ENCODE peak calls at places on chromosomes 13 and 19, in four cellular contexts. W is uterus, S is tibial artery, R is sigmoid colon. Z is an unnamed sample.

GRCh38 chr13:20633802-20634201 is 66.8 kb downstream of the IFT88 start:
- DNase-seq in S (no peak), W (no peak), R (no peak), Z (no peak)

GRCh38 chr19:35166100-35167063 is 11.8 kb downstream of the FXYD5 start:
- DNase-seq in W (no peak), S (no peak), R (peak), Z (no peak)

GRCh38 chr13:95002968-95003813 is 290.8 kb upstream of the SOX21 start:
- DNase-seq in S (no peak), W (no peak), R (no peak), Z (no peak)

GRCh38 chr13:21637296-21637695 is 33.3 kb upstream of the MICU2 start:
- DNase-seq in R (no peak), S (no peak), W (no peak), Z (peak)

GRCh38 chr13:76884167-76884566 is 2.0 kb downstream of the KCTD12 start:
- DNase-seq in S (peak), R (peak), W (peak), Z (peak)

GRCh38 chr19:54459282-54460229 is 4.0 kb downstream of the LENG9 start:
- DNase-seq in R (no peak), W (no peak), S (no peak), Z (peak)

GRCh38 chr19:11551603-11552235 is 7.3 kb downstream of the ELOF1 start:
- DNase-seq in W (peak), R (peak), S (peak), Z (peak)

GRCh38 chr19:1452802-1453524 is 3.0 kb downstream of the APC2 start:
- DNase-seq in R (no peak), W (no peak), S (no peak), Z (no peak)

GRCh38 chr13:48775804-48776203 is 122.1 kb downstream of the CYSLTR2 start:
- DNase-seq in R (no peak), W (no peak), S (no peak), Z (no peak)

GRCh38 chr19:47363758-47364529 is 14.8 kb downstream of the DHX34 start:
- DNase-seq in R (no peak), S (no peak), W (no peak), Z (no peak)

GRCh38 chr19:2820112-2820702 is 539 bp downstream of the ZNF554 start:
- DNase-seq in R (no peak), W (peak), S (no peak), Z (no peak)

GRCh38 chr19:41350735-41351338 is 2.9 kb downstream of the TGFB1 start:
- DNase-seq in R (no peak), W (no peak), S (no peak), Z (no peak)

GRCh38 chr13:46961719-46962118 is 64.9 kb upstream of the HTR2A start:
- DNase-seq in W (no peak), R (no peak), S (peak), Z (no peak)

GRCh38 chr19:38685666-38686529 is 38.4 kb downstream of the ACTN4 start:
- DNase-seq in S (no peak), W (no peak), R (no peak), Z (no peak)
- H3K4me3 ChIP-seq in S (no peak), W (no peak), R (no peak), Z (no peak)

DNA sequence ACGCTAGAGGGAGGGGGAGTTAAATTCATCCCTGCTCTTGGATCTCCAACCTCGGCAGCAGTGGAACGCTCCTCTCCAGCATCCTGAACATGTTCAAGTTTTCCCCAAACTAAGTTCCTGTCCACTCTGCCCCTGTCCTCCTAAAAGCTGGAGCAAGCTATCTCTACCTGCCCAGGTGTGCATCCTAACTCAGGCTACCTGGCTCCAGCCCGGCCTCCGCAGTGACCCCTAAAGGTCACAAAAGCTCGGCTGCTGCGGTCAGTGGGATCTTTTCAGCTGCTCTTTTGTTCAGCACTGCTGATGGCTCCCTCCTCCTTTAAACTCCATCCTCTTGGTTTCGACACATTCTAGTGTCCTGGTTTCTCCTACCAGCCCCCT is 1.4 kb downstream of the DCUN1D2 start:
- DNase-seq in R (no peak), W (no peak), S (no peak), Z (no peak)
- TF ChIP-seq CTCF in R (no peak), W (no peak), S (no peak), Z (no peak)

DNA sequence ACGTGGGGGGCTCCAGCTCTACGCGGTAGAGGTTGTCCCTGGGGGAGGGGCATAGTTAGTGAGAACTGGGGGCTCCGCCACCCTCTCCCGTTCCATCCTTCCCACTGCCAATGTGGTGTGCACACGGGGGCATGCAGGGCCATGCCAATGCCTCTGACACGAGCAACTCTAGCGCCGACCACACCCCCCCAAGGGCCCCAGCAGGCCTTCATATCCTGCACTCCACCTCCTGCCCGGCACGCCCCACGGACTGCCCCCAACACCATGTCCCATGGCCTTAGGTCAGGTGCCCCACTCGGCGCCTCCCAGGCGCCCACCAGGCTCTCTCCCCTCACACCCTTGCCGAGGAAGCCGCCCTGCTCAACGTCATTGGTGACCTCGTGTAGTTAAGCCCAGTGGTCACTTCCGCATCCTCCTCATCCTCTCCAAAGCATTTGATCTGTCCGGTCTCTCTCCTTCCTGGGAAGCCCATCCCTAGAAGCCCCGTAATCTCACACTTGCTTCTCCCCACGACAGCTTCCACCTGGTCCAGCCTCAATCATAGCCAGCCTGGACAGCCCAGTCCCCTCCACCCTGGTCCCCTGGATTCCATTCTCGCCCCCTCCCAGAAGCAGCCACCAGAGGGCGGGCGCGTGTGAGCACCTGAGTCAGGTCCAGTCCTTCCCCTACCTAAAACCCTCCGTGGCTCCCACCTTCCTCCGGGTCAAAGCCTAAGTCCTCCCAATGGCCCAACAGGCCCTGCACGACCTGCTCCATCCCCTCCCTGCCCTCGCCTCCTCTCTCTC is 2.1 kb downstream of the SEMA6B start:
- DNase-seq in W (no peak), S (no peak), R (no peak), Z (no peak)
- H3K4me3 ChIP-seq in W (no peak), S (no peak), R (no peak), Z (no peak)

GRCh38 chr19:33240181-33240771 is 14.6 kb upstream of the SLC7A10 start:
- DNase-seq in W (no peak), S (no peak), R (no peak), Z (peak)

GRCh38 chr19:33241091-33241529 is 15.5 kb upstream of the SLC7A10 start:
- DNase-seq in R (no peak), S (no peak), W (no peak), Z (no peak)

GRCh38 chr19:33242129-33242528 is 16.5 kb upstream of the SLC7A10 start:
- DNase-seq in S (no peak), W (no peak), R (no peak), Z (no peak)

GRCh38 chr19:33242911-33243310 is 17.3 kb upstream of the SLC7A10 start:
- DNase-seq in W (no peak), R (no peak), S (no peak), Z (no peak)

DNA sequence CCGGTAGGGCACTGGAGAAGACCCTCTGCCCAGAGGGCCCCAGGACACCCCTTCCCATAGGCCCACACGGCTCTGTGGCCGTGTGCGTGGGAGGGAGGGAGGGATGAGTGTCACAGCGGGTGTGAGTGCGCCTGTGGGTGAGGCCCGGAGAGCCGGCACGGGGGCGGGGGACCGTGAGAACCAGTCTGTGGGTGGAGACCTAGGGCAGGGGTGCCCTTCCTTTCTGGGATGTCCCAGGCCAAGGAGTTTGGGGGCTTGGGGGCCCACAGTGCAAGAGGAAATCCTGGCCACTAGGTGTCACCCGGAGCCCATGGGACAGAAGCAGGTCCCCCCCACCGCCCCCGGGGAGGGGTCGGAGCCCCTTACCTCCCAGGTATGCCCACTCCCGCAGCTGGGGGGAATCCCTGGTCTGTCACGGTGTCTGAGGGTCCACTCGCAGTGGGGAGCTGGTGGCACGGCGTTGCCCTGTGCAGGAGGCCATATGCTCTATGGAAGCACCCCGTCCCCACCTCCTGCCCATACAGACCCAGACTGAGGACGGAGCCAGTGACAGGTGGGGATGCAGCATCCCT is 16.0 kb upstream of the SLC7A10 start:
- DNase-seq in R (no peak), S (no peak), W (peak), Z (peak)
- TF ChIP-seq CTCF in R (peak), S (peak), W (peak), Z (peak)

DNA sequence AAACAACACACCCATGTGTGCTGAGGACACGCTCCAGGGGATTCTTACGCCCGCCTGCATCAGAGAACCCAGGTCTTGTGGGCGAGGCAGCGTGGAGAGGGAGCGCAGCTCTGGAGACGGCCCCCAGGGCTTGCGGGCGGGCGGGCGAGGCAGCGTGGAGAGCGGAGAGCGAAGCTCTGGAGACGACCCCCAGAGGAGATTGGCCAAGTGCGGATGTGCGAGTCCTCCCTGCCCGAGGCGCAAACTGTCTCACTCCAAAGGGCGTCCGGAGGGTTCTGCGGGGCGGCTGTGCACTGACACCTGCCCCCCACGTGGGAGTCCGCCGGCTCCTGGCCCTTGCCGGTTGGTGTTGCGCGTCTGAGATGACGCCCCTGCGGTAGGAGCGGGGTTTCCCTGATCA is 39.8 kb downstream of the MCF2L start:
- DNase-seq in S (no peak), R (no peak), W (no peak), Z (no peak)
- H3K4me3 ChIP-seq in S (no peak), R (no peak), W (no peak), Z (no peak)

DNA sequence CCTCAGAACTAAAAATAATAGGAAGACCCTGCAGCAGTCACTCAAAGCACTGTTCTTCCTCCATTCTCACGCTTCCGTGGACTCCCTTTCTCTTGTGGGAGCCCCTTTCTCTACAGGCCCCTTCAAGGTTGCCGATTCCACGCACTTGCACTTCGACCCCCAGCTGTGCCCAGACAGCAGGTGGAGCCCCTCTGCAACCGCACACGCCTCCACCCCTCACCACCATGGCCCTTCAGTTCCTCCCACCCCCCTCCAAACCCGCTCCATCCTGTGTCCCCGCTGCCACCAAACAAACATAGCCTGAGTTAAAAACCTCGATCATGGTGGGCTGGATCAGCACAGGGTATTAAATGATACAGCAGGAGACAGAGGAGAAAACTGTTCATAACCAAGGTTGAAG is 102.6 kb downstream of the STK24 start:
- DNase-seq in R (no peak), S (no peak), W (no peak), Z (no peak)
- TF ChIP-seq CTCF in R (no peak), S (no peak), W (no peak), Z (no peak)